ENCODE peak calls at places on chromosomes 12 and 14, in five cellular contexts. One of them, this sample, is unnamed.
A peak's percentile ranks its signal among the peaks of the same experiment; 100 is the strongest.

GRCh38 chr14:94100847-94101246 is 9.7 kb upstream of the IFI27 start:
- DNase-seq in cardiac muscle cell: peak; percentile 61
- DNase-seq in fibroblast of lung: peak; percentile 72
- DNase-seq in tibial artery: no peak
- DNase-seq in RWPE1: peak; percentile 31
- DNase-seq in this sample: no peak

GRCh38 chr14:64723691-64724577 is 19.7 kb downstream of the PLEKHG3 start:
- DNase-seq in RWPE1: no peak
- DNase-seq in cardiac muscle cell: no peak
- DNase-seq in tibial artery: peak; percentile 84
- DNase-seq in fibroblast of lung: peak; percentile 46
- DNase-seq in this sample: peak; percentile 31

GRCh38 chr14:38311655-38312054 is 55.8 kb upstream of the CLEC14A start:
- DNase-seq in RWPE1: no peak
- DNase-seq in fibroblast of lung: no peak
- DNase-seq in cardiac muscle cell: peak; percentile 8
- DNase-seq in tibial artery: no peak
- DNase-seq in this sample: no peak

GRCh38 chr12:101186291-101186690 is 23.7 kb downstream of the SLC5A8 start:
- DNase-seq in fibroblast of lung: no peak
- DNase-seq in tibial artery: no peak
- DNase-seq in RWPE1: no peak
- DNase-seq in cardiac muscle cell: no peak
- DNase-seq in this sample: no peak

GRCh38 chr12:53591301-53592206 is 34.6 kb downstream of the ATF7 start:
- DNase-seq in tibial artery: no peak
- DNase-seq in cardiac muscle cell: no peak
- DNase-seq in RWPE1: no peak
- DNase-seq in fibroblast of lung: no peak
- DNase-seq in this sample: no peak

GRCh38 chr14:85252011-85252410 is 277.9 kb upstream of the FLRT2 start:
- DNase-seq in cardiac muscle cell: peak; percentile 74
- DNase-seq in fibroblast of lung: peak; percentile 72
- DNase-seq in RWPE1: peak; percentile 83
- DNase-seq in tibial artery: no peak
- DNase-seq in this sample: no peak

GRCh38 chr12:68950511-68950910 is 17.5 kb upstream of the CPM start:
- DNase-seq in fibroblast of lung: no peak
- DNase-seq in RWPE1: no peak
- DNase-seq in cardiac muscle cell: no peak
- DNase-seq in tibial artery: no peak
- DNase-seq in this sample: no peak

GRCh38 chr12:64193045-64193444 is 29.1 kb downstream of the KICS2 start:
- DNase-seq in fibroblast of lung: no peak
- DNase-seq in tibial artery: no peak
- DNase-seq in cardiac muscle cell: no peak
- DNase-seq in RWPE1: no peak
- DNase-seq in this sample: no peak

GRCh38 chr12:40969796-40970195 is 218.3 kb upstream of the PDZRN4 start:
- DNase-seq in cardiac muscle cell: no peak
- DNase-seq in tibial artery: no peak
- DNase-seq in fibroblast of lung: no peak
- DNase-seq in RWPE1: no peak
- DNase-seq in this sample: no peak

GRCh38 chr12:54413284-54414190 is 5.5 kb downstream of the ITGA5 start:
- DNase-seq in fibroblast of lung: peak; percentile 37
- DNase-seq in cardiac muscle cell: peak; percentile 48
- DNase-seq in RWPE1: no peak
- DNase-seq in tibial artery: peak; percentile 83
- DNase-seq in this sample: no peak

GRCh38 chr14:70045715-70046535 is 142.8 kb downstream of the SLC8A3 start:
- DNase-seq in fibroblast of lung: peak; percentile 33
- DNase-seq in tibial artery: no peak
- DNase-seq in cardiac muscle cell: peak; percentile 79
- DNase-seq in RWPE1: peak; percentile 58
- DNase-seq in this sample: peak; percentile 77

GRCh38 chr14:89509891-89510290 is 92.9 kb upstream of the FOXN3 start:
- DNase-seq in tibial artery: no peak
- DNase-seq in cardiac muscle cell: peak; percentile 63
- DNase-seq in fibroblast of lung: peak; percentile 87
- DNase-seq in RWPE1: no peak
- DNase-seq in this sample: no peak
- H3K27ac ChIP-seq in tibial artery: no peak overlapping the region
- H3K27ac ChIP-seq in cardiac muscle cell: no peak overlapping the region
- H3K27ac ChIP-seq in fibroblast of lung: no peak overlapping the region
- H3K27ac ChIP-seq in RWPE1: no peak overlapping the region
- H3K27ac ChIP-seq in this sample: no peak overlapping the region

GRCh38 chr12:130838284-130838950 is 633 bp downstream of the STX2 start:
- DNase-seq in fibroblast of lung: peak; percentile 15
- DNase-seq in tibial artery: no peak
- DNase-seq in RWPE1: peak; percentile 19
- DNase-seq in cardiac muscle cell: peak; percentile 24
- DNase-seq in this sample: no peak
- H3K27ac ChIP-seq in fibroblast of lung: peak overlapping the region; percentile 8
- H3K27ac ChIP-seq in tibial artery: peak overlapping the region; percentile 85
- H3K27ac ChIP-seq in RWPE1: peak overlapping the region; percentile 84
- H3K27ac ChIP-seq in cardiac muscle cell: no peak overlapping the region
- H3K27ac ChIP-seq in this sample: peak overlapping the region; percentile 67

GRCh38 chr14:21208554-21208953 is 52.7 kb upstream of the OR5AU1 start:
- DNase-seq in fibroblast of lung: no peak
- DNase-seq in RWPE1: no peak
- DNase-seq in cardiac muscle cell: no peak
- DNase-seq in tibial artery: no peak
- DNase-seq in this sample: no peak
- H3K27ac ChIP-seq in fibroblast of lung: no peak overlapping the region
- H3K27ac ChIP-seq in RWPE1: no peak overlapping the region
- H3K27ac ChIP-seq in cardiac muscle cell: no peak overlapping the region
- H3K27ac ChIP-seq in tibial artery: no peak overlapping the region
- H3K27ac ChIP-seq in this sample: no peak overlapping the region

DNA sequence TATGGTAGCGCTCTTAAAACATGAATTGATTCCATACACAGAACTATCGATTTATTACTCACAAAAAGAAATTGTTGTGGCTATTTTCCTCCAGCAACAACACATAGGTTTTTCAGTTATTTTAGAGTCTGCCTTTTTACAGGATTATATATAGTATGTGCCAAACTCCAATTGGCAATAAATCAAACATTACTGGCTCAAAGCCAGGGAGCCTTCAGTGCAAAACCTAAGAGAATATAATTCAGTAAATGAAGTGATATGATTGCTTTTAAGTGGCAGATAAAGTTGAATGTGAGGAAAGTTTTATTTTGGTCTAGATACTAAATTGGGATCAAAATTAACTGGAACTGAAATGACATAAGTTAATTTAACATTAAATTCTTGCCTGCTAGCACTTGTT is 234.8 kb downstream of the PIK3C2G start:
- DNase-seq in cardiac muscle cell: peak; percentile 13
- DNase-seq in fibroblast of lung: no peak
- DNase-seq in RWPE1: no peak
- DNase-seq in tibial artery: no peak
- DNase-seq in this sample: no peak
- H3K27ac ChIP-seq in cardiac muscle cell: no peak overlapping the region
- H3K27ac ChIP-seq in fibroblast of lung: no peak overlapping the region
- H3K27ac ChIP-seq in RWPE1: no peak overlapping the region
- H3K27ac ChIP-seq in tibial artery: no peak overlapping the region
- H3K27ac ChIP-seq in this sample: no peak overlapping the region

DNA sequence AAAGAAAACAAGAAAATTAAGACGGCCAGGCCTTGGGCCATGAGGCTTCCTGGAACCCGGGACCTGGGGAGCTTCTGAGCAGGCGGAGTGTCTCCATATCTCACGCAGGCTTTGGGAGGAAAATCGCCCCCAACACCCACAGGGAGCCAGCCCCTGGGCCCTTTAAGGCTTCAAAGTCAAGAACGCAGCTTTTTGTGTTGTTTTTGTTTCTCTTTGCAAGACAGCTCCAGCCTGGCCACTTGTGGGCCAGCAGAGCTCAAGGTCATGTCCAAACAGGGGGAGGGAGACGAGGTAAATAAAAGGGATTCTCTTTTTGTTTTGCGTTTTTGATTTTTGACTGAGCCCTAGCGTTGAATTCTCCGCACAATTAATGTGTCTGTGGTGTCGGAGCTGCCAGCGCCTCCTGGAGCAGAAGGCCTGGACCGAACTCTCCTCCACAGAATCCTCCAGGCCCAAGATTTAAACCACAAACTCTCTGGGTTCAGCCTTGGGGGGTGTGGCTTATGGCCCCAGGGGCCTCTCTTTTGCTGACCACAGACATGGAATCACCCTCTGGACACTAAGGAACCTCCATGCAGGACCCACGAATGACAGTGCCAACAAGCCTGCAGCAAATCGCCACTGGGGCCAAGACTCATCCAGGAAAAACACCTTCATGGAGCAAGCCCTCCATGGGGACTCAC is 8.2 kb downstream of the SCARB1 start:
- DNase-seq in tibial artery: no peak
- DNase-seq in cardiac muscle cell: no peak
- DNase-seq in RWPE1: no peak
- DNase-seq in fibroblast of lung: no peak
- DNase-seq in this sample: no peak
- H3K27ac ChIP-seq in tibial artery: no peak overlapping the region
- H3K27ac ChIP-seq in cardiac muscle cell: peak overlapping the region; percentile 86
- H3K27ac ChIP-seq in RWPE1: peak overlapping the region; percentile 9
- H3K27ac ChIP-seq in fibroblast of lung: no peak overlapping the region
- H3K27ac ChIP-seq in this sample: peak overlapping the region; percentile 14